ENCODE peak calls at places on chromosomes 2 and 18, in seven cellular contexts. One of them, this sample, is unnamed.

GRCh38 chr18:36066731-36067117 is 635 bp downstream of the RPRD1A start:
- DNase-seq in RWPE1: no peak
- DNase-seq in fibroblast of lung: no peak
- DNase-seq in Right ventricle myocardium superior: no peak
- DNase-seq in ELR: peak
- DNase-seq in stimulated activated CD8-positive, alpha-beta memory T cell treated with anti-CD3 and anti-CD28 coated beads, Interleukin-2, amount 100 ng/mL, for 1 hour: no peak
- DNase-seq in fibroblast of pulmonary artery: peak
- DNase-seq in this sample: no peak

GRCh38 chr2:184004945-184005672 is 593.2 kb upstream of the ZNF804A start:
- DNase-seq in stimulated activated CD8-positive, alpha-beta memory T cell treated with anti-CD3 and anti-CD28 coated beads, Interleukin-2, amount 100 ng/mL, for 1 hour: no peak
- DNase-seq in fibroblast of lung: no peak
- DNase-seq in RWPE1: no peak
- DNase-seq in fibroblast of pulmonary artery: no peak
- DNase-seq in Right ventricle myocardium superior: no peak
- DNase-seq in ELR: no peak
- DNase-seq in this sample: no peak

GRCh38 chr2:12441750-12442626 is 274.7 kb upstream of the TRIB2 start:
- DNase-seq in fibroblast of pulmonary artery: no peak
- DNase-seq in Right ventricle myocardium superior: no peak
- DNase-seq in ELR: no peak
- DNase-seq in fibroblast of lung: no peak
- DNase-seq in RWPE1: no peak
- DNase-seq in stimulated activated CD8-positive, alpha-beta memory T cell treated with anti-CD3 and anti-CD28 coated beads, Interleukin-2, amount 100 ng/mL, for 1 hour: no peak
- DNase-seq in this sample: no peak

GRCh38 chr18:41809652-41810051 is 145.4 kb upstream of the PIK3C3 start:
- DNase-seq in fibroblast of pulmonary artery: peak
- DNase-seq in stimulated activated CD8-positive, alpha-beta memory T cell treated with anti-CD3 and anti-CD28 coated beads, Interleukin-2, amount 100 ng/mL, for 1 hour: no peak
- DNase-seq in Right ventricle myocardium superior: no peak
- DNase-seq in fibroblast of lung: no peak
- DNase-seq in RWPE1: no peak
- DNase-seq in ELR: peak
- DNase-seq in this sample: no peak

GRCh38 chr2:207632575-207633492 is 7.6 kb upstream of the METTL21A start:
- DNase-seq in RWPE1: peak
- DNase-seq in Right ventricle myocardium superior: no peak
- DNase-seq in stimulated activated CD8-positive, alpha-beta memory T cell treated with anti-CD3 and anti-CD28 coated beads, Interleukin-2, amount 100 ng/mL, for 1 hour: no peak
- DNase-seq in ELR: peak
- DNase-seq in fibroblast of lung: peak
- DNase-seq in fibroblast of pulmonary artery: peak
- DNase-seq in this sample: no peak

GRCh38 chr2:63537306-63537705 is 51.0 kb downstream of the WDPCP start:
- DNase-seq in Right ventricle myocardium superior: no peak
- DNase-seq in RWPE1: peak
- DNase-seq in fibroblast of pulmonary artery: no peak
- DNase-seq in stimulated activated CD8-positive, alpha-beta memory T cell treated with anti-CD3 and anti-CD28 coated beads, Interleukin-2, amount 100 ng/mL, for 1 hour: no peak
- DNase-seq in ELR: peak
- DNase-seq in fibroblast of lung: peak
- DNase-seq in this sample: no peak

GRCh38 chr18:3485153-3486149 is 35.5 kb downstream of the TGIF1 start:
- DNase-seq in RWPE1: no peak
- DNase-seq in fibroblast of pulmonary artery: no peak
- DNase-seq in ELR: no peak
- DNase-seq in stimulated activated CD8-positive, alpha-beta memory T cell treated with anti-CD3 and anti-CD28 coated beads, Interleukin-2, amount 100 ng/mL, for 1 hour: no peak
- DNase-seq in Right ventricle myocardium superior: no peak
- DNase-seq in fibroblast of lung: peak
- DNase-seq in this sample: no peak

GRCh38 chr18:45551417-45551816 is 63.9 kb upstream of the SLC14A2 start:
- DNase-seq in fibroblast of pulmonary artery: no peak
- DNase-seq in Right ventricle myocardium superior: no peak
- DNase-seq in ELR: no peak
- DNase-seq in RWPE1: no peak
- DNase-seq in stimulated activated CD8-positive, alpha-beta memory T cell treated with anti-CD3 and anti-CD28 coated beads, Interleukin-2, amount 100 ng/mL, for 1 hour: no peak
- DNase-seq in fibroblast of lung: no peak
- DNase-seq in this sample: no peak

GRCh38 chr2:70498054-70498453 is 55.6 kb downstream of the TGFA start:
- DNase-seq in Right ventricle myocardium superior: no peak
- DNase-seq in stimulated activated CD8-positive, alpha-beta memory T cell treated with anti-CD3 and anti-CD28 coated beads, Interleukin-2, amount 100 ng/mL, for 1 hour: no peak
- DNase-seq in ELR: peak
- DNase-seq in fibroblast of pulmonary artery: no peak
- DNase-seq in RWPE1: peak
- DNase-seq in fibroblast of lung: no peak
- DNase-seq in this sample: no peak

GRCh38 chr2:124489686-124490085 is 464.6 kb downstream of the CNTNAP5 start:
- DNase-seq in RWPE1: no peak
- DNase-seq in fibroblast of lung: no peak
- DNase-seq in Right ventricle myocardium superior: no peak
- DNase-seq in stimulated activated CD8-positive, alpha-beta memory T cell treated with anti-CD3 and anti-CD28 coated beads, Interleukin-2, amount 100 ng/mL, for 1 hour: no peak
- DNase-seq in fibroblast of pulmonary artery: no peak
- DNase-seq in ELR: peak
- DNase-seq in this sample: no peak

GRCh38 chr2:159807183-159808037 is 9.4 kb upstream of the CD302 start:
- DNase-seq in fibroblast of lung: peak
- DNase-seq in ELR: peak
- DNase-seq in Right ventricle myocardium superior: no peak
- DNase-seq in stimulated activated CD8-positive, alpha-beta memory T cell treated with anti-CD3 and anti-CD28 coated beads, Interleukin-2, amount 100 ng/mL, for 1 hour: no peak
- DNase-seq in RWPE1: peak
- DNase-seq in fibroblast of pulmonary artery: peak
- DNase-seq in this sample: no peak

GRCh38 chr2:104658149-104658839 is 195.6 kb upstream of the POU3F3 start:
- DNase-seq in Right ventricle myocardium superior: peak
- DNase-seq in fibroblast of pulmonary artery: no peak
- DNase-seq in RWPE1: peak
- DNase-seq in ELR: no peak
- DNase-seq in fibroblast of lung: peak
- DNase-seq in stimulated activated CD8-positive, alpha-beta memory T cell treated with anti-CD3 and anti-CD28 coated beads, Interleukin-2, amount 100 ng/mL, for 1 hour: no peak
- DNase-seq in this sample: no peak

GRCh38 chr2:53366570-53366969 is 401.0 kb upstream of the CHAC2 start:
- DNase-seq in Right ventricle myocardium superior: no peak
- DNase-seq in ELR: no peak
- DNase-seq in stimulated activated CD8-positive, alpha-beta memory T cell treated with anti-CD3 and anti-CD28 coated beads, Interleukin-2, amount 100 ng/mL, for 1 hour: no peak
- DNase-seq in fibroblast of lung: no peak
- DNase-seq in fibroblast of pulmonary artery: no peak
- DNase-seq in RWPE1: no peak
- DNase-seq in this sample: no peak

GRCh38 chr2:129709030-129709955 is 270.2 kb upstream of the RAB6C start:
- DNase-seq in fibroblast of lung: no peak
- DNase-seq in ELR: no peak
- DNase-seq in Right ventricle myocardium superior: no peak
- DNase-seq in fibroblast of pulmonary artery: no peak
- DNase-seq in stimulated activated CD8-positive, alpha-beta memory T cell treated with anti-CD3 and anti-CD28 coated beads, Interleukin-2, amount 100 ng/mL, for 1 hour: no peak
- DNase-seq in RWPE1: no peak
- DNase-seq in this sample: no peak

GRCh38 chr2:186493564-186494085 is 7.6 kb downstream of the ZC3H15 start:
- DNase-seq in RWPE1: no peak
- DNase-seq in fibroblast of pulmonary artery: no peak
- DNase-seq in ELR: no peak
- DNase-seq in Right ventricle myocardium superior: no peak
- DNase-seq in fibroblast of lung: no peak
- DNase-seq in stimulated activated CD8-positive, alpha-beta memory T cell treated with anti-CD3 and anti-CD28 coated beads, Interleukin-2, amount 100 ng/mL, for 1 hour: no peak
- DNase-seq in this sample: no peak

GRCh38 chr18:9648431-9649163 is 34.2 kb upstream of the PPP4R1 start:
- DNase-seq in fibroblast of lung: no peak
- DNase-seq in fibroblast of pulmonary artery: no peak
- DNase-seq in ELR: no peak
- DNase-seq in stimulated activated CD8-positive, alpha-beta memory T cell treated with anti-CD3 and anti-CD28 coated beads, Interleukin-2, amount 100 ng/mL, for 1 hour: no peak
- DNase-seq in Right ventricle myocardium superior: no peak
- DNase-seq in RWPE1: peak
- DNase-seq in this sample: no peak

GRCh38 chr2:129103922-129104878 is 785.5 kb upstream of the HS6ST1 start:
- DNase-seq in stimulated activated CD8-positive, alpha-beta memory T cell treated with anti-CD3 and anti-CD28 coated beads, Interleukin-2, amount 100 ng/mL, for 1 hour: no peak
- DNase-seq in ELR: no peak
- DNase-seq in fibroblast of lung: no peak
- DNase-seq in Right ventricle myocardium superior: no peak
- DNase-seq in RWPE1: no peak
- DNase-seq in fibroblast of pulmonary artery: no peak
- DNase-seq in this sample: no peak

GRCh38 chr2:12097860-12098259 is 351.4 kb downstream of the LPIN1 start:
- DNase-seq in fibroblast of lung: no peak
- DNase-seq in Right ventricle myocardium superior: no peak
- DNase-seq in ELR: no peak
- DNase-seq in stimulated activated CD8-positive, alpha-beta memory T cell treated with anti-CD3 and anti-CD28 coated beads, Interleukin-2, amount 100 ng/mL, for 1 hour: no peak
- DNase-seq in RWPE1: no peak
- DNase-seq in fibroblast of pulmonary artery: no peak
- DNase-seq in this sample: no peak

GRCh38 chr18:51168031-51168742 is 29.3 kb downstream of the MEX3C start:
- DNase-seq in ELR: no peak
- DNase-seq in RWPE1: no peak
- DNase-seq in stimulated activated CD8-positive, alpha-beta memory T cell treated with anti-CD3 and anti-CD28 coated beads, Interleukin-2, amount 100 ng/mL, for 1 hour: no peak
- DNase-seq in fibroblast of pulmonary artery: no peak
- DNase-seq in fibroblast of lung: no peak
- DNase-seq in Right ventricle myocardium superior: no peak
- DNase-seq in this sample: no peak

GRCh38 chr2:68908392-68908970 is 37.3 kb upstream of the BMP10 start:
- DNase-seq in ELR: peak
- DNase-seq in fibroblast of lung: peak
- DNase-seq in RWPE1: peak
- DNase-seq in stimulated activated CD8-positive, alpha-beta memory T cell treated with anti-CD3 and anti-CD28 coated beads, Interleukin-2, amount 100 ng/mL, for 1 hour: peak
- DNase-seq in fibroblast of pulmonary artery: peak
- DNase-seq in Right ventricle myocardium superior: peak
- DNase-seq in this sample: peak

GRCh38 chr2:37672104-37672869 is 845 bp upstream of the CDC42EP3 start:
- DNase-seq in RWPE1: peak
- DNase-seq in ELR: peak
- DNase-seq in fibroblast of pulmonary artery: peak
- DNase-seq in stimulated activated CD8-positive, alpha-beta memory T cell treated with anti-CD3 and anti-CD28 coated beads, Interleukin-2, amount 100 ng/mL, for 1 hour: peak
- DNase-seq in fibroblast of lung: peak
- DNase-seq in Right ventricle myocardium superior: peak
- DNase-seq in this sample: peak

GRCh38 chr2:29714333-29714732 is 207.1 kb downstream of the ALK start:
- DNase-seq in ELR: no peak
- DNase-seq in stimulated activated CD8-positive, alpha-beta memory T cell treated with anti-CD3 and anti-CD28 coated beads, Interleukin-2, amount 100 ng/mL, for 1 hour: no peak
- DNase-seq in Right ventricle myocardium superior: no peak
- DNase-seq in fibroblast of pulmonary artery: no peak
- DNase-seq in RWPE1: no peak
- DNase-seq in fibroblast of lung: no peak
- DNase-seq in this sample: no peak

GRCh38 chr2:7510353-7510752 is 593.1 kb downstream of the RNF144A start:
- DNase-seq in RWPE1: no peak
- DNase-seq in fibroblast of pulmonary artery: no peak
- DNase-seq in fibroblast of lung: no peak
- DNase-seq in stimulated activated CD8-positive, alpha-beta memory T cell treated with anti-CD3 and anti-CD28 coated beads, Interleukin-2, amount 100 ng/mL, for 1 hour: no peak
- DNase-seq in ELR: no peak
- DNase-seq in Right ventricle myocardium superior: no peak
- DNase-seq in this sample: no peak

GRCh38 chr2:126571403-126571802 is 84.6 kb upstream of the GYPC start:
- DNase-seq in fibroblast of lung: no peak
- DNase-seq in ELR: no peak
- DNase-seq in Right ventricle myocardium superior: no peak
- DNase-seq in RWPE1: no peak
- DNase-seq in fibroblast of pulmonary artery: peak
- DNase-seq in stimulated activated CD8-positive, alpha-beta memory T cell treated with anti-CD3 and anti-CD28 coated beads, Interleukin-2, amount 100 ng/mL, for 1 hour: no peak
- DNase-seq in this sample: no peak

GRCh38 chr2:70901235-70902066 is 34.2 kb upstream of the ATP6V1B1 start:
- DNase-seq in Right ventricle myocardium superior: no peak
- DNase-seq in fibroblast of lung: peak
- DNase-seq in fibroblast of pulmonary artery: peak
- DNase-seq in stimulated activated CD8-positive, alpha-beta memory T cell treated with anti-CD3 and anti-CD28 coated beads, Interleukin-2, amount 100 ng/mL, for 1 hour: no peak
- DNase-seq in RWPE1: no peak
- DNase-seq in ELR: peak
- DNase-seq in this sample: no peak

GRCh38 chr2:138369856-138370255 is 131.7 kb upstream of the SPOPL start:
- DNase-seq in Right ventricle myocardium superior: no peak
- DNase-seq in ELR: no peak
- DNase-seq in stimulated activated CD8-positive, alpha-beta memory T cell treated with anti-CD3 and anti-CD28 coated beads, Interleukin-2, amount 100 ng/mL, for 1 hour: no peak
- DNase-seq in fibroblast of pulmonary artery: peak
- DNase-seq in fibroblast of lung: no peak
- DNase-seq in RWPE1: no peak
- DNase-seq in this sample: no peak

GRCh38 chr2:184685999-184686841 is 87.9 kb downstream of the ZNF804A start:
- DNase-seq in ELR: peak
- DNase-seq in stimulated activated CD8-positive, alpha-beta memory T cell treated with anti-CD3 and anti-CD28 coated beads, Interleukin-2, amount 100 ng/mL, for 1 hour: no peak
- DNase-seq in RWPE1: no peak
- DNase-seq in Right ventricle myocardium superior: no peak
- DNase-seq in fibroblast of pulmonary artery: peak
- DNase-seq in fibroblast of lung: peak
- DNase-seq in this sample: no peak

GRCh38 chr2:33321236-33321731 is 155.2 kb upstream of the RASGRP3 start:
- DNase-seq in fibroblast of pulmonary artery: peak
- DNase-seq in RWPE1: no peak
- DNase-seq in fibroblast of lung: peak
- DNase-seq in ELR: peak
- DNase-seq in stimulated activated CD8-positive, alpha-beta memory T cell treated with anti-CD3 and anti-CD28 coated beads, Interleukin-2, amount 100 ng/mL, for 1 hour: no peak
- DNase-seq in Right ventricle myocardium superior: no peak
- DNase-seq in this sample: peak

GRCh38 chr2:16329421-16329820 is 336.2 kb downstream of the CYRIA start:
- DNase-seq in Right ventricle myocardium superior: no peak
- DNase-seq in fibroblast of pulmonary artery: no peak
- DNase-seq in stimulated activated CD8-positive, alpha-beta memory T cell treated with anti-CD3 and anti-CD28 coated beads, Interleukin-2, amount 100 ng/mL, for 1 hour: no peak
- DNase-seq in ELR: no peak
- DNase-seq in RWPE1: no peak
- DNase-seq in fibroblast of lung: no peak
- DNase-seq in this sample: no peak

GRCh38 chr2:16338026-16338425 is 327.6 kb downstream of the CYRIA start:
- DNase-seq in Right ventricle myocardium superior: no peak
- DNase-seq in fibroblast of lung: no peak
- DNase-seq in stimulated activated CD8-positive, alpha-beta memory T cell treated with anti-CD3 and anti-CD28 coated beads, Interleukin-2, amount 100 ng/mL, for 1 hour: no peak
- DNase-seq in fibroblast of pulmonary artery: no peak
- DNase-seq in ELR: no peak
- DNase-seq in RWPE1: no peak
- DNase-seq in this sample: no peak

GRCh38 chr2:240428245-240428644 is 7.2 kb upstream of the GPC1 start:
- DNase-seq in fibroblast of pulmonary artery: no peak
- DNase-seq in fibroblast of lung: no peak
- DNase-seq in stimulated activated CD8-positive, alpha-beta memory T cell treated with anti-CD3 and anti-CD28 coated beads, Interleukin-2, amount 100 ng/mL, for 1 hour: no peak
- DNase-seq in Right ventricle myocardium superior: no peak
- DNase-seq in ELR: no peak
- DNase-seq in RWPE1: no peak
- DNase-seq in this sample: no peak